ENCODE peak calls at places on chromosomes 3 and 15, in ten cellular contexts. W is H7, R is breast epithelium, O is A549, B is hepatocyte, Q is fibroblast of lung, Z is cardiac muscle cell, J is neuronal stem cell, C is left lung, K is fibroblast of mammary gland. D is an unnamed sample.

GRCh38 chr3:38957296-38957695 is 94.4 kb downstream of the SCN11A start:
- DNase-seq in W (no peak), R (no peak), O (no peak), B (no peak), Q (no peak), Z (no peak), J (no peak), C (no peak), K (no peak), D (no peak)

GRCh38 chr3:3170998-3171397 is 8.5 kb downstream of the CRBN start:
- DNase-seq in W (no peak), R (no peak), O (peak), B (peak), Q (peak), Z (peak), J (no peak), C (no peak), K (peak), D (no peak)

GRCh38 chr3:120693439-120694172 is 11.6 kb upstream of the HGD start:
- DNase-seq in W (no peak), R (no peak), O (no peak), B (peak), Q (peak), Z (no peak), J (no peak), C (no peak), K (peak), D (peak)

GRCh38 chr3:152071315-152071714 is 197.4 kb upstream of the MBNL1 start:
- DNase-seq in W (no peak), R (no peak), O (no peak), B (no peak), Q (no peak), Z (no peak), J (no peak), C (no peak), K (no peak), D (no peak)

GRCh38 chr3:27344192-27344591 is 25.0 kb downstream of the NEK10 start:
- DNase-seq in W (no peak), R (no peak), O (no peak), B (no peak), Q (no peak), Z (no peak), J (no peak), C (no peak), K (no peak), D (no peak)

GRCh38 chr15:92653366-92653765 is 2.2 kb downstream of the FAM174B start:
- DNase-seq in W (no peak), R (no peak), O (no peak), B (no peak), Q (no peak), Z (no peak), J (no peak), C (no peak), K (no peak), D (no peak)

GRCh38 chr3:194782767-194783404 is 97.2 kb downstream of the FAM43A start:
- DNase-seq in W (no peak), R (no peak), O (no peak), B (peak), Q (no peak), Z (no peak), J (no peak), C (no peak), K (peak), D (peak)

GRCh38 chr15:38093931-38094330 is 158.7 kb upstream of the SPRED1 start:
- DNase-seq in W (no peak), R (no peak), O (no peak), B (no peak), Q (no peak), Z (no peak), J (no peak), C (no peak), K (no peak), D (no peak)

GRCh38 chr3:71530903-71531535 is 52.5 kb downstream of the FOXP1 start:
- DNase-seq in W (peak), R (no peak), O (no peak), B (no peak), Q (no peak), Z (peak), J (no peak), C (no peak), K (no peak), D (no peak)

GRCh38 chr3:52606373-52607085 is 70.1 kb downstream of the UQCC5 start:
- DNase-seq in W (no peak), R (peak), O (peak), B (peak), Q (peak), Z (peak), J (no peak), C (peak), K (peak), D (peak)

GRCh38 chr3:16788440-16789057 is 96.2 kb upstream of the PLCL2 start:
- DNase-seq in W (no peak), R (no peak), O (no peak), B (no peak), Q (no peak), Z (no peak), J (no peak), C (peak), K (no peak), D (no peak)

GRCh38 chr3:47780727-47781325 is 867 bp downstream of the SMARCC1 start:
- DNase-seq in W (no peak), R (no peak), O (no peak), B (no peak), Q (peak), Z (no peak), J (peak), C (peak), K (peak), D (no peak)

GRCh38 chr3:51983578-51984268 is 388 bp downstream of the ACY1 start:
- DNase-seq in W (peak), R (no peak), O (no peak), B (no peak), Q (no peak), Z (no peak), J (no peak), C (no peak), K (no peak), D (no peak)

GRCh38 chr3:185270262-185270955 is 16.6 kb upstream of the EHHADH start:
- DNase-seq in W (peak), R (no peak), O (peak), B (peak), Q (peak), Z (peak), J (no peak), C (no peak), K (peak), D (no peak)

GRCh38 chr15:101664303-101664913 is 12.2 kb upstream of the TM2D3 start:
- DNase-seq in W (no peak), R (no peak), O (peak), B (no peak), Q (peak), Z (peak), J (no peak), C (no peak), K (peak), D (no peak)

GRCh38 chr3:58824285-58824684 is 157.7 kb upstream of the FAM3D start:
- DNase-seq in W (peak), R (no peak), O (peak), B (peak), Q (peak), Z (peak), J (peak), C (peak), K (peak), D (peak)

GRCh38 chr3:155753038-155753647 is 8.3 kb upstream of the PLCH1 start:
- DNase-seq in W (no peak), R (no peak), O (no peak), B (peak), Q (peak), Z (peak), J (no peak), C (no peak), K (peak), D (no peak)

GRCh38 chr3:120025520-120025919 is 68.7 kb downstream of the GSK3B start:
- DNase-seq in W (no peak), R (no peak), O (no peak), B (no peak), Q (no peak), Z (no peak), J (no peak), C (no peak), K (peak), D (no peak)

GRCh38 chr3:65052101-65052500 is 364.3 kb upstream of the ADAMTS9 start:
- DNase-seq in W (no peak), R (no peak), O (no peak), B (no peak), Q (no peak), Z (no peak), J (no peak), C (no peak), K (no peak), D (no peak)

GRCh38 chr15:75347222-75348033 is 589 bp downstream of the NEIL1 start:
- DNase-seq in W (peak), R (no peak), O (peak), B (peak), Q (peak), Z (peak), J (no peak), C (peak), K (no peak), D (no peak)

GRCh38 chr15:83012038-83012490 is 625 bp upstream of the C15orf40 start:
- DNase-seq in W (no peak), R (no peak), O (no peak), B (no peak), Q (peak), Z (no peak), J (peak), C (no peak), K (peak), D (no peak)

GRCh38 chr15:80932989-80933388 is 56.6 kb downstream of the MESD start:
- DNase-seq in W (no peak), R (no peak), O (no peak), B (no peak), Q (peak), Z (no peak), J (no peak), C (no peak), K (peak), D (peak)

GRCh38 chr3:43211681-43212080 is 74.7 kb upstream of the SNRK start:
- DNase-seq in W (no peak), R (no peak), O (no peak), B (no peak), Q (no peak), Z (no peak), J (no peak), C (no peak), K (no peak), D (no peak)

GRCh38 chr3:39404943-39405686 is 1.4 kb upstream of the RPSA start:
- DNase-seq in W (peak), R (no peak), O (no peak), B (no peak), Q (no peak), Z (no peak), J (no peak), C (no peak), K (no peak), D (no peak)

GRCh38 chr3:155015776-155016451 is 64.2 kb upstream of the MME start:
- DNase-seq in W (no peak), R (no peak), O (no peak), B (no peak), Q (no peak), Z (no peak), J (no peak), C (no peak), K (no peak), D (no peak)

GRCh38 chr3:176275538-176275937 is 921.7 kb downstream of the TBL1XR1 start:
- DNase-seq in W (no peak), R (no peak), O (no peak), B (no peak), Q (no peak), Z (no peak), J (no peak), C (no peak), K (no peak), D (no peak)

GRCh38 chr15:84391191-84391590 is 155.6 kb downstream of the GOLGA6L4 start:
- DNase-seq in W (no peak), R (peak), O (no peak), B (no peak), Q (no peak), Z (no peak), J (no peak), C (no peak), K (no peak), D (no peak)

GRCh38 chr3:49132437-49133225 is at the start of gene LAMB2:
- DNase-seq in W (peak), R (peak), O (peak), B (peak), Q (peak), Z (peak), J (peak), C (peak), K (peak), D (peak)

GRCh38 chr3:117443014-117443413 is 733.4 kb downstream of the TUSC7 start:
- DNase-seq in W (no peak), R (no peak), O (no peak), B (no peak), Q (peak), Z (no peak), J (no peak), C (no peak), K (peak), D (no peak)

GRCh38 chr15:45794768-45795486 is 160.1 kb downstream of the SQOR start:
- DNase-seq in W (no peak), R (no peak), O (no peak), B (peak), Q (no peak), Z (no peak), J (no peak), C (no peak), K (no peak), D (no peak)

GRCh38 chr15:80779658-80780415 is 667 bp downstream of the CEMIP start:
- DNase-seq in W (peak), R (no peak), O (peak), B (peak), Q (peak), Z (peak), J (peak), C (no peak), K (peak), D (no peak)

GRCh38 chr3:115989927-115990326 is 366.6 kb downstream of the GAP43 start:
- DNase-seq in W (no peak), R (no peak), O (no peak), B (no peak), Q (peak), Z (no peak), J (no peak), C (no peak), K (peak), D (no peak)

GRCh38 chr15:31473384-31474058 is 146.9 kb downstream of the KLF13 start:
- DNase-seq in W (peak), R (no peak), O (no peak), B (no peak), Q (no peak), Z (no peak), J (no peak), C (no peak), K (no peak), D (no peak)

GRCh38 chr3:104717828-104718196 is 648.9 kb upstream of the ALCAM start:
- DNase-seq in W (no peak), R (no peak), O (no peak), B (no peak), Q (peak), Z (no peak), J (no peak), C (no peak), K (no peak), D (no peak)

GRCh38 chr15:77538011-77538410 is 94.7 kb downstream of the LINGO1 start:
- DNase-seq in W (peak), R (no peak), O (no peak), B (no peak), Q (no peak), Z (no peak), J (no peak), C (peak), K (no peak), D (no peak)
- H3K4me3 ChIP-seq in W (no peak), R (no peak), O (no peak), B (no peak), Q (no peak), Z (no peak), J (no peak), C (no peak), K (no peak), D (no peak)

DNA sequence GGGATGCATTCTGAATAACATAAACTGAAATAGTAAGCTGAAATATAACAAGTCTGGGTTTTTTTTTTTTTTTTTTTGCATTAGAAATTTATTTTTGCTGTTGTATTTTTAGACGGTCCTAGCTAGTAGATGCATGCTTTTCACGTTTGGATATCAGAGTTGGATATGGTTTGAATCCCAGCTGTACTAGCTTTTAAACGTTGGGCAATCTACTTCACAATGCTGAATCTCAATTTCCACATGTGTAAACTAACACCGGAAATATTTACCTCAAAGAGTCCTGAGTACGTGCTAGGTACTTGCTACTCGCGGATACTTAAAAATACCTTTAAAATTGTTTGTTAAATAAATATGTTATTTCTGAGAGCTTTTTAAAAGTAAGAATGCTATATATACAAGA is 139.8 kb downstream of the BBX start:
- DNase-seq in W (no peak), R (no peak), O (no peak), B (no peak), Q (peak), Z (no peak), J (no peak), C (no peak), K (peak), D (no peak)
- H3K4me3 ChIP-seq in W (no peak), R (no peak), O (no peak), B (no peak), Q (peak), Z (no peak), J (no peak), C (no peak), K (peak), D (no peak)

GRCh38 chr3:14175383-14176037 is 2.9 kb downstream of the XPC start:
- DNase-seq in W (no peak), R (no peak), O (no peak), B (no peak), Q (no peak), Z (no peak), J (no peak), C (no peak), K (peak), D (no peak)
- H3K4me3 ChIP-seq in W (no peak), R (no peak), O (no peak), B (no peak), Q (peak), Z (no peak), J (no peak), C (no peak), K (no peak), D (no peak)

DNA sequence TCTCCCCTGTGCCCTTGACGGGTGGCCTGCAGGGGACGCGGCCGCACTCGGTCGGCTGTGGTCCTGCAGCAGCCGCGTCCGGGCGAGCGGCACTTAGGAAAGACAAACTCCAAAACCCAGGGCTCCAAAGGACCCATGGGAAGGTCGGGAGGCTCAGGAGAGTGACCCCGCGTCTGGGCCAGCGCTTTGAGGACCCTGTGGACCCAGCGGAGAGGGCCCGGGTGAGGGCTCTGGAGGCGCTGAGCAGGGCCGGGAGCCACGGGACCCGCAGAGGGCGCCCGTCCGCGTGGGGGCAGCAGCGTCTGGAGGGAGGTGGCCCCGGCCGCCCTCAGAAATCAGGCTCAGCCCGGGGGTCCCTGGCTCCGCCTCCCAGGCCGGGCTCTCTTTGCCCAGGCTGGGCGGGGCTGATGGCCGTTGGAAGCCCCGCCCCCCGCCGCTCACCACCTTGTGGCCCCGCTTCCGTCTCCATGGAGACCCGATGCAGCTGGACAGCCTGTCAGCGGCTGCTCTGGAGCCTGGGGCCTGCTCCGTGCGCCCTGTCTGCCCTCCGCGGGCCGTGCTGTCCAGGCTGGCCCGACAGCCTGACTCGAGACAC is 34.6 kb upstream of the RPL32 start:
- DNase-seq in W (peak), R (no peak), O (no peak), B (peak), Q (peak), Z (peak), J (peak), C (no peak), K (peak), D (no peak)
- H3K4me3 ChIP-seq in W (peak), R (peak), O (peak), B (no peak), Q (peak), Z (no peak), J (no peak), C (no peak), K (peak), D (peak)

GRCh38 chr3:23127196-23127595 is 75.9 kb upstream of the UBE2E2 start:
- DNase-seq in W (no peak), R (no peak), O (no peak), B (no peak), Q (no peak), Z (no peak), J (no peak), C (no peak), K (no peak), D (no peak)

GRCh38 chr3:23130406-23130805 is 72.7 kb upstream of the UBE2E2 start:
- DNase-seq in W (no peak), R (no peak), O (no peak), B (no peak), Q (no peak), Z (no peak), J (no peak), C (no peak), K (no peak), D (no peak)

GRCh38 chr3:23128655-23129054 is 74.5 kb upstream of the UBE2E2 start:
- DNase-seq in W (no peak), R (no peak), O (no peak), B (no peak), Q (no peak), Z (no peak), J (no peak), C (no peak), K (no peak), D (no peak)

GRCh38 chr3:23129062-23129461 is 74.1 kb upstream of the UBE2E2 start:
- DNase-seq in W (no peak), R (no peak), O (no peak), B (no peak), Q (peak), Z (no peak), J (no peak), C (no peak), K (peak), D (no peak)

DNA sequence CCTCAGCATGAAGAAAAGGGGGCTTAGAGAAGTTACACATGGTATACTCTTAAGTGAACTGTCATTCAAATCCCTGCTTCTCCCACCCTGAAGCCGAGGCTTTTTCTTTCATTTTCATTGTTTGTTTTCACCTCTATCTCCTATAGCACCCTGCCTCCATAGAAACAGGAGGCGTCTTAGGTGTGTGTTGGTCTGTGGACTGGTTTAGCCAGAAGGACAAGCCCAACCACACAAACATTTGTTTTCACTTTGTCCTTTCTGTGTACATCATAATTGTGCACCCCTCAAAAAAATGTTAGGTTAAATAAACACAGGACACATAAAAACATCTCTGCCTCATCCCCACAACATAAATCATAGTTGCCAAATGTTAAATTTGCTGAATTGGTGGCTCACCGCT is 73.3 kb upstream of the UBE2E2 start:
- DNase-seq in W (no peak), R (peak), O (no peak), B (peak), Q (no peak), Z (no peak), J (no peak), C (no peak), K (peak), D (no peak)
- H3K4me3 ChIP-seq in W (no peak), R (peak), O (no peak), B (peak), Q (peak), Z (no peak), J (no peak), C (no peak), K (peak), D (no peak)

GRCh38 chr3:144415492-144415891 is 443.9 kb downstream of the DIPK2A start:
- DNase-seq in W (no peak), R (no peak), O (no peak), B (no peak), Q (no peak), Z (no peak), J (no peak), C (no peak), K (no peak), D (no peak)
- H3K4me3 ChIP-seq in W (no peak), R (no peak), O (no peak), B (no peak), Q (no peak), Z (no peak), J (no peak), C (no peak), K (no peak), D (no peak)

DNA sequence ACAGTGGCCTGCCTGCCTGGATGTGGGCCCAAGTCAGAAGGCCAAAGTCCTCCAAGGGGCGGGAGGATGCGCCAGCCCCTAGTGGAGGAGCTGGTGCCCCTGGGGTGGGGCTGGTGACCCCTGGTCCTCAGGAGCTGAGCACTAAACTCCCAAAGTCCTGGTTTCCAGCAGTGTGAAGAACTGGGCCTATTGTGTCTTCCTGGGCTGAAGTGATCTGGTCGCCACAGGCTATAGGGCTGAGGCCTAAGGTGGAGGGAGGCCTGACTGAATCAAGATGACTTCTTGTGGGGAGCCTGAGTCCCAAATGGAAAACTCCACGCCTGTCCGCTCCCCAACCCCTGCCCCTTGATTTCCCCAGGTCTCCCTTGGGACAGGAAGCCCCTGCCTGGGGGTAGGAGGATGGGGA is 775 bp upstream of the FES start:
- DNase-seq in W (peak), R (no peak), O (no peak), B (no peak), Q (no peak), Z (no peak), J (no peak), C (no peak), K (no peak), D (no peak)
- H3K4me3 ChIP-seq in W (no peak), R (peak), O (no peak), B (no peak), Q (peak), Z (no peak), J (no peak), C (peak), K (peak), D (no peak)